ENCODE peak calls at places on chromosome 16, in four cellular contexts. U is activated CD4-positive, alpha-beta T cell treated with anti-CD3 and anti-CD28 coated beads, Interleukin-2, amount 50 U/mL, for 1 hour; K is naive thymus-derived CD4-positive, alpha-beta T cell; X is GM19239. P is an unnamed sample.

GRCh38 chr16:15650698-15651161 is 685 bp downstream of the NDE1 start:
- DNase-seq in K (peak; percentile 24), X (no peak), U (peak; percentile 25), P (peak; percentile 22)

GRCh38 chr16:86680661-86681439 is 102.5 kb downstream of the FOXL1 start:
- DNase-seq in X (no peak), U (no peak), K (no peak), P (no peak)

GRCh38 chr16:57893217-57893558 is 77.7 kb downstream of the CNGB1 start:
- DNase-seq in K (no peak), X (no peak), U (no peak), P (no peak)

GRCh38 chr16:70686376-70687171 is 721 bp upstream of the MTSS2 start:
- DNase-seq in X (no peak), K (no peak), U (no peak), P (no peak)

GRCh38 chr16:89709716-89710480 is 8.4 kb upstream of the SPATA2L start:
- DNase-seq in X (no peak), K (no peak), U (no peak), P (no peak)

GRCh38 chr16:89815639-89816348 is 653 bp downstream of the FANCA start:
- DNase-seq in K (no peak), X (no peak), U (no peak), P (no peak)

GRCh38 chr16:19486744-19487325 is 35.1 kb downstream of the GDE1 start:
- DNase-seq in K (no peak), X (no peak), U (no peak), P (no peak)

GRCh38 chr16:48918520-48919258 is 308.7 kb upstream of the N4BP1 start:
- DNase-seq in U (no peak), X (no peak), K (no peak), P (no peak)

GRCh38 chr16:1707193-1707790 is 1.3 kb downstream of the MAPK8IP3 start:
- DNase-seq in X (no peak), U (no peak), K (no peak), P (no peak)

GRCh38 chr16:86854058-86854621 is 275.8 kb downstream of the FOXL1 start:
- DNase-seq in X (no peak), U (no peak), K (no peak), P (no peak)

GRCh38 chr16:10997485-10997884 is 53.1 kb downstream of the CLEC16A start:
- DNase-seq in X (no peak), U (no peak), K (no peak), P (no peak)

GRCh38 chr16:82612263-82612662 is 14.5 kb upstream of the CDH13 start:
- DNase-seq in U (no peak), X (no peak), K (no peak), P (no peak)

GRCh38 chr16:53695070-53695469 is 8.6 kb downstream of the RPGRIP1L start:
- DNase-seq in K (no peak), X (no peak), U (no peak), P (no peak)

GRCh38 chr16:7137560-7138330 is 194.9 kb upstream of the RBFOX1 start:
- DNase-seq in U (no peak), K (no peak), X (no peak), P (no peak)

GRCh38 chr16:77807-78443 is at the start of gene MPG:
- DNase-seq in X (peak; percentile 99), K (peak; percentile 75), U (peak; percentile 77), P (peak; percentile 78)

GRCh38 chr16:50742521-50743150 is 750 bp downstream of the CYLD start:
- DNase-seq in X (peak; percentile 33), U (peak; percentile 38), K (peak; percentile 59), P (no peak)

GRCh38 chr16:3713587-3714242 is 3.6 kb downstream of the TRAP1 start:
- DNase-seq in K (no peak), X (no peak), U (no peak), P (no peak)

GRCh38 chr16:16861546-16861945 is 482.6 kb downstream of the NPIPA7 start:
- DNase-seq in U (peak; percentile 56), X (peak; percentile 53), K (peak; percentile 54), P (peak; percentile 57)

GRCh38 chr16:14364386-14365199 is 265.5 kb downstream of the PARN start:
- DNase-seq in K (no peak), U (no peak), X (no peak), P (no peak)

GRCh38 chr16:1832831-1833454 is 5.9 kb downstream of the FAHD1 start:
- DNase-seq in K (no peak), U (no peak), X (no peak), P (no peak)

GRCh38 chr16:69565611-69566436 is at the start of gene NFAT5:
- DNase-seq in X (peak; percentile 42), U (peak; percentile 85), K (peak; percentile 96), P (peak; percentile 96)

GRCh38 chr16:64282181-64282580 is 839.7 kb downstream of the CDH11 start:
- DNase-seq in K (no peak), X (no peak), U (no peak), P (no peak)

GRCh38 chr16:80121522-80121909 is 419.3 kb upstream of the DYNLRB2 start:
- DNase-seq in X (no peak), U (no peak), K (no peak), P (no peak)

GRCh38 chr16:86553356-86553755 is 1.7 kb downstream of the MTHFSD start:
- DNase-seq in X (no peak), U (no peak), K (no peak), P (no peak)

GRCh38 chr16:30358990-30359870 is 4.1 kb upstream of the CD2BP2 start:
- DNase-seq in U (no peak), K (no peak), X (no peak), P (no peak)

GRCh38 chr16:80746231-80746630 is 58.2 kb downstream of the CDYL2 start:
- DNase-seq in K (no peak), X (no peak), U (no peak), P (no peak)

GRCh38 chr16:48385272-48385953 is at the start of gene SIAH1:
- DNase-seq in U (peak; percentile 84), X (peak; percentile 95), K (peak; percentile 88), P (peak; percentile 90)

GRCh38 chr16:64882385-64882784 is 239.5 kb downstream of the CDH11 start:
- DNase-seq in X (no peak), K (no peak), U (no peak), P (no peak)

GRCh38 chr16:56263711-56264608 is 72.7 kb downstream of the GNAO1 start:
- DNase-seq in U (no peak), X (no peak), K (no peak), P (no peak)

GRCh38 chr16:4307215-4308037 is 8.4 kb upstream of the GLIS2 start:
- DNase-seq in U (peak; percentile 96), X (peak; percentile 88), K (peak; percentile 98), P (peak; percentile 95)

GRCh38 chr16:30957456-30958163 is at the start of gene SETD1A:
- DNase-seq in U (peak; percentile 97), K (peak; percentile 97), X (peak; percentile 98), P (peak; percentile 91)

GRCh38 chr16:4319454-4319853 is 3.6 kb downstream of the GLIS2 start:
- DNase-seq in U (peak; percentile 46), X (peak; percentile 77), K (no peak), P (peak; percentile 21)

GRCh38 chr16:89111263-89111662 is 17.6 kb downstream of the ACSF3 start:
- DNase-seq in K (no peak), X (no peak), U (no peak), P (no peak)

GRCh38 chr16:29824589-29825144 is 4.4 kb downstream of the MVP start:
- DNase-seq in X (no peak), K (no peak), U (no peak), P (no peak)

GRCh38 chr16:57544129-57544653 is 1.7 kb downstream of the ADGRG5 start:
- DNase-seq in K (no peak), X (peak; percentile 50), U (no peak), P (no peak)

GRCh38 chr16:25023541-25023940 is 8.4 kb upstream of the ARHGAP17 start:
- DNase-seq in U (no peak), X (no peak), K (no peak), P (no peak)